ENCODE peak calls at places on chromosome 7, in six cellular contexts. One of them, this sample, is unnamed. For H3K4me1, the result is how much of the 10 kb centered on the place peaks cover.

GRCh38 chr7:99525713-99526440 is 21.4 kb downstream of the ZKSCAN5 start:
- DNase-seq in transverse colon: peak
- DNase-seq in body of pancreas: peak
- DNase-seq in uterus: no peak
- DNase-seq in tibial nerve: no peak
- DNase-seq in sigmoid colon: no peak
- DNase-seq in this sample: no peak

GRCh38 chr7:131466735-131467365 is 89.6 kb downstream of the PODXL start:
- DNase-seq in uterus: no peak
- DNase-seq in transverse colon: no peak
- DNase-seq in sigmoid colon: no peak
- DNase-seq in tibial nerve: no peak
- DNase-seq in body of pancreas: no peak
- DNase-seq in this sample: no peak

GRCh38 chr7:156875766-156876165 is 17.2 kb downstream of the LMBR1 start:
- DNase-seq in body of pancreas: no peak
- DNase-seq in sigmoid colon: no peak
- DNase-seq in uterus: no peak
- DNase-seq in transverse colon: no peak
- DNase-seq in tibial nerve: no peak
- DNase-seq in this sample: no peak

GRCh38 chr7:95434501-95435421 is at the start of gene PON2:
- DNase-seq in sigmoid colon: peak
- DNase-seq in body of pancreas: peak
- DNase-seq in tibial nerve: peak
- DNase-seq in uterus: peak
- DNase-seq in transverse colon: peak
- DNase-seq in this sample: peak

GRCh38 chr7:132933076-132933466 is 148.8 kb downstream of the CHCHD3 start:
- DNase-seq in body of pancreas: no peak
- DNase-seq in sigmoid colon: no peak
- DNase-seq in transverse colon: no peak
- DNase-seq in uterus: no peak
- DNase-seq in tibial nerve: no peak
- DNase-seq in this sample: no peak

GRCh38 chr7:25093268-25093802 is 31.7 kb downstream of the CYCS start:
- DNase-seq in tibial nerve: no peak
- DNase-seq in body of pancreas: peak
- DNase-seq in transverse colon: peak
- DNase-seq in sigmoid colon: peak
- DNase-seq in uterus: peak
- DNase-seq in this sample: peak

GRCh38 chr7:128067983-128068382 is 36.7 kb upstream of the LRRC4 start:
- DNase-seq in tibial nerve: no peak
- DNase-seq in uterus: no peak
- DNase-seq in transverse colon: no peak
- DNase-seq in body of pancreas: no peak
- DNase-seq in sigmoid colon: no peak
- DNase-seq in this sample: no peak

GRCh38 chr7:52689912-52690311 is 345.5 kb upstream of the POM121L12 start:
- DNase-seq in transverse colon: no peak
- DNase-seq in sigmoid colon: no peak
- DNase-seq in uterus: no peak
- DNase-seq in body of pancreas: no peak
- DNase-seq in tibial nerve: no peak
- DNase-seq in this sample: no peak

GRCh38 chr7:484365-485101 is 35.1 kb downstream of the PDGFA start:
- DNase-seq in tibial nerve: no peak
- DNase-seq in uterus: no peak
- DNase-seq in sigmoid colon: peak
- DNase-seq in transverse colon: no peak
- DNase-seq in body of pancreas: peak
- DNase-seq in this sample: no peak

GRCh38 chr7:104264281-104264680 is 56.5 kb upstream of the ORC5 start:
- DNase-seq in transverse colon: no peak
- DNase-seq in tibial nerve: no peak
- DNase-seq in sigmoid colon: no peak
- DNase-seq in body of pancreas: no peak
- DNase-seq in uterus: no peak
- DNase-seq in this sample: no peak

GRCh38 chr7:30635798-30636197 is 41.1 kb downstream of the GARS1 start:
- DNase-seq in body of pancreas: no peak
- DNase-seq in transverse colon: no peak
- DNase-seq in uterus: no peak
- DNase-seq in tibial nerve: no peak
- DNase-seq in sigmoid colon: no peak
- DNase-seq in this sample: no peak

GRCh38 chr7:21084286-21084685 is 297.6 kb upstream of the SP8 start:
- DNase-seq in tibial nerve: no peak
- DNase-seq in uterus: no peak
- DNase-seq in body of pancreas: no peak
- DNase-seq in sigmoid colon: no peak
- DNase-seq in transverse colon: no peak
- DNase-seq in this sample: no peak

GRCh38 chr7:128167316-128167691 is 73.8 kb upstream of the LEP start:
- DNase-seq in tibial nerve: no peak
- DNase-seq in uterus: peak
- DNase-seq in sigmoid colon: no peak
- DNase-seq in transverse colon: peak
- DNase-seq in body of pancreas: peak
- DNase-seq in this sample: peak

GRCh38 chr7:42192851-42193456 is 44.1 kb downstream of the GLI3 start:
- DNase-seq in transverse colon: no peak
- DNase-seq in sigmoid colon: no peak
- DNase-seq in body of pancreas: no peak
- DNase-seq in tibial nerve: no peak
- DNase-seq in uterus: no peak
- DNase-seq in this sample: no peak

GRCh38 chr7:1693419-1693990 is 23.4 kb downstream of the ELFN1 start:
- DNase-seq in sigmoid colon: peak
- DNase-seq in body of pancreas: peak
- DNase-seq in uterus: peak
- DNase-seq in tibial nerve: peak
- DNase-seq in transverse colon: no peak
- DNase-seq in this sample: no peak

GRCh38 chr7:37815969-37816371 is 32.4 kb upstream of the NME8 start:
- DNase-seq in uterus: no peak
- DNase-seq in tibial nerve: no peak
- DNase-seq in body of pancreas: no peak
- DNase-seq in sigmoid colon: no peak
- DNase-seq in transverse colon: no peak
- DNase-seq in this sample: no peak

GRCh38 chr7:37818023-37818422 is 30.4 kb upstream of the NME8 start:
- DNase-seq in uterus: no peak
- DNase-seq in body of pancreas: no peak
- DNase-seq in tibial nerve: no peak
- DNase-seq in transverse colon: no peak
- DNase-seq in sigmoid colon: no peak
- DNase-seq in this sample: no peak

GRCh38 chr7:37820708-37821468 is 27.5 kb upstream of the NME8 start:
- DNase-seq in transverse colon: no peak
- DNase-seq in body of pancreas: no peak
- DNase-seq in tibial nerve: no peak
- DNase-seq in uterus: no peak
- DNase-seq in sigmoid colon: no peak
- DNase-seq in this sample: no peak

GRCh38 chr7:37822946-37823345 is 25.5 kb upstream of the NME8 start:
- DNase-seq in transverse colon: no peak
- DNase-seq in uterus: no peak
- DNase-seq in sigmoid colon: no peak
- DNase-seq in body of pancreas: no peak
- DNase-seq in tibial nerve: no peak
- DNase-seq in this sample: no peak

DNA sequence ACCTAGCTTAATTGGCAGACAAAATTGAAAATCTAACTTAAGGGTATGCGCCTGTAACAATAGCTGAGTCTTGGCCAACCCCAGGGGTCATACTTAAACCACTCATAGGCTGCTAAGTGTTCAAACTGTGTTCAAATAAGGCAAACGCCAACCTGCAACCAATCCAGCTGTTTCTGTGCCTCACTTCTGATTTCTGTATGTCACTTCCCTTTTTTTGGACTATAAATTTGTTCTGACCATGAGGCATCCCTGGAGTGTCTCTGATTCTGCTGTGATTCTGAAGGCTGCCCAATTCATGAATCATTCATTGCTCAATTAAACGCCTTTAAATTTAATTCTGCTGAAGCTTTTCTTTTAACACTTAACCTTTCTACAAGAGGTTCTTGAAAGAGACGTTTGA is 31.2 kb upstream of the NME8 start:
- DNase-seq in uterus: no peak
- DNase-seq in body of pancreas: no peak
- DNase-seq in sigmoid colon: no peak
- DNase-seq in tibial nerve: no peak
- DNase-seq in transverse colon: no peak
- DNase-seq in this sample: no peak
- TF ChIP-seq POLR2A in uterus: no peak
- TF ChIP-seq POLR2A in body of pancreas: no peak
- TF ChIP-seq POLR2A in sigmoid colon: no peak
- TF ChIP-seq POLR2A in tibial nerve: no peak
- TF ChIP-seq POLR2A in transverse colon: no peak
- TF ChIP-seq POLR2A in this sample: no peak

GRCh38 chr7:106248616-106249015 is 36.2 kb downstream of the NAMPT start:
- DNase-seq in uterus: no peak
- DNase-seq in transverse colon: no peak
- DNase-seq in tibial nerve: no peak
- DNase-seq in sigmoid colon: no peak
- DNase-seq in body of pancreas: no peak
- DNase-seq in this sample: no peak

GRCh38 chr7:106243893-106244292 is 40.9 kb downstream of the NAMPT start:
- DNase-seq in sigmoid colon: no peak
- DNase-seq in transverse colon: no peak
- DNase-seq in body of pancreas: no peak
- DNase-seq in tibial nerve: no peak
- DNase-seq in uterus: no peak
- DNase-seq in this sample: no peak

GRCh38 chr7:106246941-106247826 is 37.6 kb downstream of the NAMPT start:
- DNase-seq in sigmoid colon: no peak
- DNase-seq in transverse colon: no peak
- DNase-seq in tibial nerve: no peak
- DNase-seq in uterus: no peak
- DNase-seq in body of pancreas: no peak
- DNase-seq in this sample: no peak

GRCh38 chr7:106249488-106249887 is 35.3 kb downstream of the NAMPT start:
- DNase-seq in uterus: no peak
- DNase-seq in tibial nerve: no peak
- DNase-seq in sigmoid colon: no peak
- DNase-seq in transverse colon: no peak
- DNase-seq in body of pancreas: no peak
- DNase-seq in this sample: no peak

GRCh38 chr7:106247827-106248201 is 37.0 kb downstream of the NAMPT start:
- DNase-seq in body of pancreas: no peak
- DNase-seq in sigmoid colon: no peak
- DNase-seq in tibial nerve: no peak
- DNase-seq in transverse colon: no peak
- DNase-seq in uterus: no peak
- DNase-seq in this sample: no peak
- H3K4me1 ChIP-seq in body of pancreas: under half
- H3K4me1 ChIP-seq in sigmoid colon: under half
- H3K4me1 ChIP-seq in tibial nerve: under half
- H3K4me1 ChIP-seq in transverse colon: under half
- H3K4me1 ChIP-seq in uterus: under half
- H3K4me1 ChIP-seq in this sample: under half

DNA sequence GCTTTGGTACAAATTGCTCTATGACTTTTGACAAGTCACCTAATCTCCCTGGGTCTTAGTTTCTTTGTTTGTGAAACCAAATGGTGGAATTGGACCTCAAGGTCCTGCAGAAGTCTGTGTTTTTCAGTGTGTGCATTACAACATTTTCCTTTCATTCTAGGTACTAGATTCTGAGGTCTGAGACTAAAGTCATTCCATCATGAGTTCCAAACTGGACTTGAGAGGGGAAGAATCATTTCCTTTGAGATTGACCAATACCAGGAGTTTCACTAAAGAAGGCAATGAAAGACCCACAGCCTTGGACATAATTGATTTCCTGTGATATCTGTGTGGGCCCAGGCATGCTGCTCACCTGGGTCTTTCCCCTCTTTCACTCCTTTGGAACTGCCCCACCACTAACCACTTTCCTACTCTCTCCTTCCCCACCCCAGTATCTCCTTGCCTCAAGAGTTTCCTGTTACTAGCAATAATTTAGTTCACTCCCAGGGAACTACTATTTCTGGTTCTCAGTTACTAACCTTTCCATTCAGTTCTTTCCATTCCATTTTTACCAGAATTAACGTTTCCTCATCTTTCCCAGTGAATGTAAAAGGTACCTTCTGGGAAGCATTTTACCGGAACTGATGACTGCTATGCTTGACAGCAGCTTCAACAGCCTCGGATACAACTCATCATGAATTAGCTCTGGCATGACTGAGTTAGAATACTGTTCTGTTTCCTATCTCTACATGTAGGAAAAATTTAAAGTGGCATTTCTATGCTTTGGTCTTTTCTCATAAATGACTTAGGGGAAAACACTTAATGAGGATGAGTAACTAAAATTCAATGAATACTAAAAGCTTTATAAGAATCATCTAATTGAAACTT is 18.4 kb downstream of the TAS2R41 start:
- DNase-seq in uterus: no peak
- DNase-seq in tibial nerve: no peak
- DNase-seq in transverse colon: no peak
- DNase-seq in sigmoid colon: no peak
- DNase-seq in body of pancreas: no peak
- DNase-seq in this sample: no peak
- H3K27ac ChIP-seq in uterus: no peak
- H3K27ac ChIP-seq in tibial nerve: no peak
- H3K27ac ChIP-seq in transverse colon: no peak
- H3K27ac ChIP-seq in sigmoid colon: no peak
- H3K27ac ChIP-seq in body of pancreas: no peak
- H3K27ac ChIP-seq in this sample: no peak

DNA sequence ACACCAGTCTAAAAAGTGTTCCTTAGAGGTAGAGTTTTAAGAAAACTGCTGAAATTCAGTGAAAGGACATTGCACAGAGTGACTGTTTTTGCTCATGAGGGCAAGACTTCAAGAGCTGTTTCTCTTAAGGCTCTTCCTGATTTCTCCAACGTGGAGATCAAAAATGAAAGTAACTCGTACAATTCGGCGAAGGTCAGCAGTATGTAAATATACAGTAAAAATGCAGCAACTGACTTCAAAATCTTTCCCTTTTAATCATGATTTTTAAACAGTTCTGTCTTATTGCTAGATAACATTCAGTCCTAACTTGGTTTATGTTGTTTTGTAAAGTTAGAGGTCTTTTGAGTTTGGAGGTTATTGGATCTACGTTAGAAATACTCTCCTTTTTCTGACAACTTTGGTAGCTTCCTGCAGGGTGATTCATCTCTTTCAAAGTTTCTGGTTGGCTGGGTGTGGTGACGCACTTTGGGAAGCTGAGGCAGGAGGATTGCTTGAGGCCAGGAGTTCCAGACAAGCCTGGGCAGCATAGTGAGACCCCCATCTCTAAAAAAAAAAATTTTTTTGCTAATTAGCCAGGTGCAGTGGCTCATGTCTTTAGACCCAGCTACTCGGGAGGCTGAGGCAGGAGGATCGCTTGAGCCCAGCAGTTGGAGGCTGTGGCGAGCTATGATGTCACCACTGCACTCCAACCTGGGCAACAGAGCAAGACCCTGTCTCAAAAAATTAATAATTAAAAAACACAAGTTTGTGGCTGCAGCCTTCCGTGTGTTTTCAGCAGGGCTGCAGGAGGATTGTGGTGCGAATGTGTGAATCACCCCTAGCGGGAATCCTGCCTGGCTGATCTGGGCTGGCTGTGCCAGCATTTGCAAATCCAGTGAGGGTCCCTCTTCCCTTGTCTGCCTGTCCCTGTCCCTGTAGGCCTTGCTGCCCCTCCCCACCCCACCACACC is 29.2 kb upstream of the AP5Z1 start:
- DNase-seq in tibial nerve: no peak
- DNase-seq in sigmoid colon: no peak
- DNase-seq in transverse colon: peak
- DNase-seq in body of pancreas: no peak
- DNase-seq in uterus: no peak
- DNase-seq in this sample: no peak
- TF ChIP-seq POLR2A in tibial nerve: no peak
- TF ChIP-seq POLR2A in sigmoid colon: peak
- TF ChIP-seq POLR2A in transverse colon: peak
- TF ChIP-seq POLR2A in body of pancreas: no peak
- TF ChIP-seq POLR2A in uterus: no peak
- TF ChIP-seq POLR2A in this sample: no peak

This sample was measured in testis.